ENCODE peak calls at places on chromosomes 3 and 15, in six cellular contexts. Q, L, R, B, G and P are unnamed samples.

GRCh38 chr3:43624619-43625305 is 3.0 kb upstream of the ANO10 start:
- DNase-seq in R (no peak), B (no peak), L (no peak), Q (peak), G (no peak), P (no peak)

GRCh38 chr15:40769310-40770146 is at the start of gene C15orf62:
- DNase-seq in Q (no peak), G (no peak), R (no peak), L (peak), B (peak), P (peak)

GRCh38 chr15:50907866-50908208 is 646 bp upstream of the AP4E1 start:
- DNase-seq in Q (peak), G (no peak), R (peak), B (no peak), L (no peak), P (no peak)

GRCh38 chr3:127677541-127678314 is 5.0 kb downstream of the ABTB1 start:
- DNase-seq in B (no peak), L (no peak), Q (no peak), G (no peak), R (no peak), P (no peak)

GRCh38 chr3:9695322-9695721 is 8.3 kb upstream of the CPNE9 start:
- DNase-seq in G (no peak), R (no peak), B (no peak), L (no peak), Q (no peak), P (no peak)

GRCh38 chr15:32104061-32104980 is 74.0 kb downstream of the CHRNA7 start:
- DNase-seq in L (no peak), G (no peak), R (no peak), B (no peak), Q (no peak), P (no peak)

GRCh38 chr3:58164916-58165821 is 45.6 kb downstream of the DNASE1L3 start:
- DNase-seq in L (no peak), R (no peak), G (no peak), B (no peak), Q (peak), P (no peak)

GRCh38 chr3:142450192-142450591 is 2.4 kb upstream of the XRN1 start:
- DNase-seq in R (no peak), Q (no peak), G (no peak), L (no peak), B (no peak), P (no peak)

GRCh38 chr3:171242951-171243350 is 216.4 kb upstream of the SLC2A2 start:
- DNase-seq in G (no peak), R (no peak), B (no peak), Q (no peak), L (no peak), P (no peak)

GRCh38 chr15:76903251-76903681 is 1.9 kb downstream of the SCAPER start:
- DNase-seq in Q (peak), L (no peak), R (no peak), B (peak), G (no peak), P (no peak)

GRCh38 chr15:76642671-76643070 is 262.5 kb downstream of the SCAPER start:
- DNase-seq in R (no peak), L (no peak), Q (no peak), B (no peak), G (no peak), P (no peak)

GRCh38 chr3:43144811-43145490 is 39.1 kb upstream of the POMGNT2 start:
- DNase-seq in G (no peak), B (no peak), L (no peak), R (peak), Q (no peak), P (no peak)

GRCh38 chr3:172539273-172539672 is 16.0 kb upstream of the TNFSF10 start:
- DNase-seq in B (no peak), R (no peak), L (no peak), G (no peak), Q (no peak), P (no peak)

GRCh38 chr15:59817834-59818233 is 128.7 kb upstream of the BNIP2 start:
- DNase-seq in L (no peak), G (no peak), Q (no peak), R (no peak), B (no peak), P (no peak)

GRCh38 chr15:93479679-93480078 is 390.7 kb upstream of the RGMA start:
- DNase-seq in L (no peak), B (no peak), R (no peak), Q (no peak), G (no peak), P (no peak)

GRCh38 chr15:68410466-68411200 is 21.3 kb downstream of the ITGA11 start:
- DNase-seq in B (no peak), R (no peak), Q (no peak), G (no peak), L (no peak), P (no peak)

GRCh38 chr3:139534444-139534812 is 5.1 kb downstream of the RBP1 start:
- DNase-seq in L (no peak), G (no peak), B (no peak), R (no peak), Q (no peak), P (no peak)

GRCh38 chr15:57340673-57341259 is 35.5 kb upstream of the CGNL1 start:
- DNase-seq in G (no peak), B (peak), R (peak), L (peak), Q (peak), P (no peak)

GRCh38 chr15:48936666-48937065 is 27.1 kb downstream of the SHC4 start:
- DNase-seq in R (no peak), Q (no peak), B (no peak), L (no peak), G (no peak), P (no peak)

GRCh38 chr3:66463054-66463631 is 37.7 kb downstream of the LRIG1 start:
- DNase-seq in Q (peak), L (no peak), G (no peak), B (no peak), R (no peak), P (no peak)
- TF ChIP-seq POLR2AphosphoS5 in Q (peak), L (no peak), G (no peak), B (no peak), R (no peak), P (no peak)

DNA sequence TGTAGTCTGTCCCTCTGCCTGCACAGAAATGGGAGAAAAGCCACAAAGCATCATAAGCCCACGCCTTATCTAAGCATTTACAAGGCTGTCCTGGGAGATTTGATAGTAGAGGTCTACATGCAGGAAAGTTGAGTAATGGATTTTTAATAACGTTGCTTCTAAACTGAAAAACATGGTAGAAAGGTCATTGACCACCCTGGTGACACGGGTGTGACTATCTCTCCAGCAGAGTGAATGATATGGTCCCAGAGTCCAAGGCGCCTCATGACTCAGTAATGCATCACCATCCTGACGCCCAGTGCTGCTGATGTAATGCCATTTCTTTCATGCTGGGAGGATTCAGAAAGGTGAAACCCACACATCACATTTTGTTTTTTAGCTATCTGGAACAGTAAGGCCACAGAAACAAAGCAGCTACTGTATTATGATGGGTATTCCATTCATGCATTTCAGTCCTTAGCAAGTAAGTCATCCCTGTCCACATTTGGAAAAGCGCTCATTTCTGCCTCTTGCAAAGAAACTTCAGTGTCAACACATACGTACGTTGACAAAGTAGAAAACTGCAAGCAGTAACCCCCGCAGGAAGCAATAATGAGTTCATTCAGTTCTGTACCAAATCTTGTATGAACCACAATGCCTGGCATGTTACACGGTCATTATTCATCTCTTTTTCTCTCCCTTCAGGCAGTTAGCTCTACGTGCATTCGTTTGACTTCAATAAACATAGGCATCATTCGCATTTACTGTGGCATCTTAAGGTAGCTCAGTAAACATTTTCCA is 483.5 kb downstream of the GABRG3 start:
- DNase-seq in B (no peak), Q (no peak), G (no peak), R (peak), L (no peak), P (no peak)
- TF ChIP-seq TAF1 in B (no peak), Q (no peak), G (no peak), R (no peak), L (no peak), P (no peak)

GRCh38 chr3:184249412-184250166 is at the start of gene EEF1AKMT4:
- DNase-seq in B (peak), L (peak), Q (peak), R (peak), G (peak), P (peak)
- TF ChIP-seq POLR2A in B (peak), L (no peak), Q (peak), R (peak), G (peak), P (peak)

GRCh38 chr15:101148166-101148880 is 103.5 kb downstream of the CHSY1 start:
- DNase-seq in L (no peak), R (no peak), B (no peak), G (no peak), Q (no peak), P (no peak)

GRCh38 chr15:101150723-101151040 is 101.2 kb downstream of the CHSY1 start:
- DNase-seq in L (no peak), R (no peak), G (no peak), Q (no peak), B (no peak), P (no peak)

GRCh38 chr15:101148881-101149664 is 102.8 kb downstream of the CHSY1 start:
- DNase-seq in L (no peak), Q (no peak), B (no peak), G (no peak), R (peak), P (no peak)

GRCh38 chr15:101151286-101151685 is 100.6 kb downstream of the CHSY1 start:
- DNase-seq in Q (no peak), L (no peak), R (no peak), G (no peak), B (no peak), P (no peak)

DNA sequence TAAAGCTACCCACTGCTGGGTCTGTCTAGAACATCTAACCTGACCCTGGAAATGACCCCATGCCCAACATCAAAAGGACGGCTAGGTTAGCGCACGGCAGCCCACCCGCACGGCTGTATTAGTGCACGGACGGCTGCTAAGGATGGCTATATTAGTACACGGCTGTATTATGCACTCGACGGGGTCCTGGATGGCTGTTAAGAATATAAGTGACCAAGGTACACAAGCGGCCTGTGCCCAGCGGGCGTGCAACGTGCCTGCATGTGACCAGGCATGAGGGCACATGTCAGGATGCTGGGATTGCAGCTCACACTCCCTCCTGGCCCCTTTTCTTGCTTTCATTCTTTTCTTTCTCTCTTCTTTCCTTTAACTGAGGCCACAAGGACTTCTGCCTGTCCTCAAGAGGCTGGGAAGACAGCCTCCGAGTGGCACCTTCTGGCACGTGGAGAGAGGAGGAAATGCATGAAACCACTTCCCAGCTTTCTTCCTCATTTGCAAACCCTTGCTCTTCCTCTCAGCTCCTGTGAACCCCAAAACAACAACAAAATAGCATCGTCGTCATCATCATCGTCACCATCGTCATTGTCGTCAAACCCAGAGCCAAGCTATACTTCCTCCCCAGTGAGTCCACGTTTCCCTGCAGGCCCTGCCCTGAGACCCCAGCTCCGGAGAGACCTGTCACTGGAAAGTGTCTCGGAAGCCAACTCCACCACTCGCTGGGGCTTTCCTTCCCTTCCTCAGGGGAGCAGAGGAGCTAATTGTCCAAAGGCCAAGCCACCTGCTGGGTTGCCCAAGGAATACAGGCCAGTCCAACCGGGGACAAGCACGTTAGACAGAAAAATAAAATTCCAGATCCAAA is 101.8 kb downstream of the CHSY1 start:
- DNase-seq in R (no peak), B (no peak), G (no peak), Q (no peak), L (no peak), P (no peak)
- TF ChIP-seq POLR2AphosphoS5 in R (no peak), B (no peak), G (no peak), Q (no peak), L (no peak), P (no peak)

DNA sequence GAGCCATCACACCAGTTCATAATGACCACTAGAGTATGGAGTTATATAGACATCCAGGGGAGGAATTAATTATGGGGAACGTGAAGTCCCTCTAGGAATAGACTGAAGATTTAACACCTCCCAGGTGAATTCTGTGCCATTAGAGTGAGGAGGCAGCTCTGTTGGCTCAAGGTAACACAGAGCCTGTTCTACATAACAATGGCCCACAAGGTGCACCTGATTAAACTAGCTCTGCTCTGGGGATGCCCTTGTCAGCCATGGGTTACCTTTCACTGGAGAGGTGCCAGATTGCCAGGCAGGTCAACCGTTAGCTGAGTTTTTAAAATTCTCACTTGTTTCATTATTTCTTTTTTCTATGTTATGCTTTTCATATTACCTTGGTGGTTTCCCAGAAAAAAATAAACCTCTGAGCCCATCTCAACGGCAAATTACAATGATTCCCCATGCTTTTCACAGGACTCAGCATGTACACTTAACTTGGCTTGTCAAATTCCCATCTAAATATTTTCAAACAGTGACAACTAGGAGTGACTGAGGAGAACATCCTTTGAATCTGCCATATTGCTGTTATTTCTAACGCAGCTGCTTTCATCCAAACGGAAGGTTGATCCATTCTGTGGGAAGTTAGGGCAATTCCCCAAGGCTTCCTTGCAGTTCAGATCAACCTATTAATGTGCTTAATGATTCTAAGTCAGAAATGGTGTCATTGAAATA is 512.9 kb downstream of the MCTP2 start:
- DNase-seq in B (no peak), R (no peak), Q (no peak), L (no peak), G (no peak), P (no peak)
- TF ChIP-seq TAF1 in B (no peak), R (no peak), Q (no peak), L (no peak), G (no peak), P (no peak)

DNA sequence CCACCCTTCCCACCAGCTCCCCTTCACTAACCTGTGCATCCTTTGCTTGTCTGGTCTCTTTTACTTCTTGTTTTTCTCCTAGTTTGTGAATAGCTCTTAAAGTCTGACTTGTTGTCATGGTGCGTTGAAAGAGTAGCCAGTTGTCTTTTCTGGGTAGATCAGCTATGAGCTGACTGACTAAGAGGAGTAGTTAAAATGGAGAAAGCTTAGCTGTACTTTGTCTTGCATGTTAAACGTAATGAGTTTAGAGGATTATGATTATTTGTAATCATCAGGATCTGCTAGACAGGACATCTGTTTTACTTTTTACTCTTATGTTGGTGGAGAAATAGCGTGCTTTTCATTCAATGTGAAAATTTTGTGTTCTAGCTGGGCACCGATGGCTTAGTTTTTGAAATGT is 35.9 kb downstream of the ATP2C1 start:
- DNase-seq in L (no peak), R (no peak), G (no peak), B (no peak), Q (no peak), P (no peak)
- TF ChIP-seq POLR2A in L (no peak), R (no peak), G (no peak), B (no peak), Q (no peak), P (no peak)